ENCODE peak calls at places on chromosome 12, in seven cellular contexts. One of them, this sample, is unnamed. For H3K36me3, the result is how much of the 10 kb centered on the place peaks cover.

GRCh38 chr12:68779280-68779679 is 28.7 kb upstream of the MDM2 start:
- DNase-seq in GM23248: peak
- DNase-seq in SK-N-MC: no peak
- DNase-seq in kidney: no peak
- DNase-seq in mucosa of descending colon: no peak
- DNase-seq in naive thymus-derived CD4-positive, alpha-beta T cell: no peak
- DNase-seq in DND-41: no peak
- DNase-seq in this sample: no peak

GRCh38 chr12:89951050-89951693 is 242.5 kb upstream of the ATP2B1 start:
- DNase-seq in GM23248: peak
- DNase-seq in SK-N-MC: no peak
- DNase-seq in kidney: no peak
- DNase-seq in mucosa of descending colon: no peak
- DNase-seq in naive thymus-derived CD4-positive, alpha-beta T cell: no peak
- DNase-seq in DND-41: no peak
- DNase-seq in this sample: peak

GRCh38 chr12:27865421-27865820 is 85.4 kb upstream of the MANSC4 start:
- DNase-seq in GM23248: peak
- DNase-seq in SK-N-MC: no peak
- DNase-seq in kidney: no peak
- DNase-seq in mucosa of descending colon: no peak
- DNase-seq in naive thymus-derived CD4-positive, alpha-beta T cell: no peak
- DNase-seq in DND-41: no peak
- DNase-seq in this sample: no peak

GRCh38 chr12:94041833-94042232 is 106.5 kb upstream of the PLXNC1 start:
- DNase-seq in GM23248: peak
- DNase-seq in SK-N-MC: no peak
- DNase-seq in kidney: no peak
- DNase-seq in mucosa of descending colon: no peak
- DNase-seq in naive thymus-derived CD4-positive, alpha-beta T cell: no peak
- DNase-seq in DND-41: no peak
- DNase-seq in this sample: no peak

GRCh38 chr12:124188561-124189405 is 106.1 kb upstream of the RFLNA start:
- DNase-seq in GM23248: no peak
- DNase-seq in SK-N-MC: no peak
- DNase-seq in kidney: no peak
- DNase-seq in mucosa of descending colon: no peak
- DNase-seq in naive thymus-derived CD4-positive, alpha-beta T cell: no peak
- DNase-seq in DND-41: no peak
- DNase-seq in this sample: no peak

GRCh38 chr12:72296389-72296788 is 24.2 kb downstream of the TRHDE start:
- DNase-seq in GM23248: peak
- DNase-seq in SK-N-MC: no peak
- DNase-seq in kidney: peak
- DNase-seq in mucosa of descending colon: no peak
- DNase-seq in naive thymus-derived CD4-positive, alpha-beta T cell: no peak
- DNase-seq in DND-41: no peak
- DNase-seq in this sample: peak

GRCh38 chr12:94458882-94459772 is 540 bp downstream of the CEP83 start:
- DNase-seq in GM23248: peak
- DNase-seq in SK-N-MC: no peak
- DNase-seq in kidney: no peak
- DNase-seq in mucosa of descending colon: no peak
- DNase-seq in naive thymus-derived CD4-positive, alpha-beta T cell: no peak
- DNase-seq in DND-41: no peak
- DNase-seq in this sample: peak

GRCh38 chr12:4148418-4149056 is 125.0 kb upstream of the CCND2 start:
- DNase-seq in GM23248: no peak
- DNase-seq in SK-N-MC: no peak
- DNase-seq in kidney: peak
- DNase-seq in mucosa of descending colon: peak
- DNase-seq in naive thymus-derived CD4-positive, alpha-beta T cell: no peak
- DNase-seq in DND-41: peak
- DNase-seq in this sample: no peak

GRCh38 chr12:128940090-128940888 is 87.0 kb downstream of the GLT1D1 start:
- DNase-seq in GM23248: no peak
- DNase-seq in SK-N-MC: no peak
- DNase-seq in kidney: no peak
- DNase-seq in mucosa of descending colon: no peak
- DNase-seq in naive thymus-derived CD4-positive, alpha-beta T cell: no peak
- DNase-seq in DND-41: no peak
- DNase-seq in this sample: no peak

GRCh38 chr12:11650697-11651281 is 1.3 kb downstream of the ETV6 start:
- DNase-seq in GM23248: peak
- DNase-seq in SK-N-MC: no peak
- DNase-seq in kidney: no peak
- DNase-seq in mucosa of descending colon: no peak
- DNase-seq in naive thymus-derived CD4-positive, alpha-beta T cell: peak
- DNase-seq in DND-41: peak
- DNase-seq in this sample: no peak

GRCh38 chr12:66241061-66242043 is 52.3 kb downstream of the IRAK3 start:
- DNase-seq in GM23248: peak
- DNase-seq in SK-N-MC: no peak
- DNase-seq in kidney: no peak
- DNase-seq in mucosa of descending colon: no peak
- DNase-seq in naive thymus-derived CD4-positive, alpha-beta T cell: no peak
- DNase-seq in DND-41: no peak
- DNase-seq in this sample: peak

GRCh38 chr12:14959126-14959440 is 2.3 kb downstream of the ARHGDIB start:
- DNase-seq in GM23248: no peak
- DNase-seq in SK-N-MC: no peak
- DNase-seq in kidney: no peak
- DNase-seq in mucosa of descending colon: peak
- DNase-seq in naive thymus-derived CD4-positive, alpha-beta T cell: no peak
- DNase-seq in DND-41: peak
- DNase-seq in this sample: no peak

GRCh38 chr12:14561677-14562076 is 6.0 kb downstream of the PLBD1 start:
- DNase-seq in GM23248: no peak
- DNase-seq in SK-N-MC: no peak
- DNase-seq in kidney: no peak
- DNase-seq in mucosa of descending colon: no peak
- DNase-seq in naive thymus-derived CD4-positive, alpha-beta T cell: no peak
- DNase-seq in DND-41: no peak
- DNase-seq in this sample: no peak

GRCh38 chr12:6772331-6772695 is at the start of gene LAG3:
- DNase-seq in GM23248: no peak
- DNase-seq in SK-N-MC: no peak
- DNase-seq in kidney: no peak
- DNase-seq in mucosa of descending colon: peak
- DNase-seq in naive thymus-derived CD4-positive, alpha-beta T cell: peak
- DNase-seq in DND-41: no peak
- DNase-seq in this sample: no peak

GRCh38 chr12:116592116-116592637 is 33.0 kb downstream of the MAP1LC3B2 start:
- DNase-seq in GM23248: peak
- DNase-seq in SK-N-MC: no peak
- DNase-seq in kidney: peak
- DNase-seq in mucosa of descending colon: peak
- DNase-seq in naive thymus-derived CD4-positive, alpha-beta T cell: no peak
- DNase-seq in DND-41: no peak
- DNase-seq in this sample: peak

GRCh38 chr12:70876952-70877351 is 43.6 kb downstream of the PTPRR start:
- DNase-seq in GM23248: peak
- DNase-seq in SK-N-MC: no peak
- DNase-seq in kidney: no peak
- DNase-seq in mucosa of descending colon: no peak
- DNase-seq in naive thymus-derived CD4-positive, alpha-beta T cell: no peak
- DNase-seq in DND-41: no peak
- DNase-seq in this sample: peak

GRCh38 chr12:75579552-75579951 is 68.1 kb upstream of the KRR1 start:
- DNase-seq in GM23248: no peak
- DNase-seq in SK-N-MC: no peak
- DNase-seq in kidney: no peak
- DNase-seq in mucosa of descending colon: no peak
- DNase-seq in naive thymus-derived CD4-positive, alpha-beta T cell: no peak
- DNase-seq in DND-41: no peak
- DNase-seq in this sample: no peak

GRCh38 chr12:99170026-99170425 is 477.5 kb upstream of the GARIN6 start:
- DNase-seq in GM23248: no peak
- DNase-seq in SK-N-MC: no peak
- DNase-seq in kidney: no peak
- DNase-seq in mucosa of descending colon: no peak
- DNase-seq in naive thymus-derived CD4-positive, alpha-beta T cell: no peak
- DNase-seq in DND-41: no peak
- DNase-seq in this sample: no peak

GRCh38 chr12:114512351-114512750 is 106.4 kb upstream of the TBX5 start:
- DNase-seq in GM23248: no peak
- DNase-seq in SK-N-MC: no peak
- DNase-seq in kidney: no peak
- DNase-seq in mucosa of descending colon: no peak
- DNase-seq in naive thymus-derived CD4-positive, alpha-beta T cell: no peak
- DNase-seq in DND-41: no peak
- DNase-seq in this sample: no peak

GRCh38 chr12:1206118-1206734 is 215.2 kb downstream of the ERC1 start:
- DNase-seq in GM23248: no peak
- DNase-seq in SK-N-MC: no peak
- DNase-seq in kidney: no peak
- DNase-seq in mucosa of descending colon: no peak
- DNase-seq in naive thymus-derived CD4-positive, alpha-beta T cell: no peak
- DNase-seq in DND-41: no peak
- DNase-seq in this sample: no peak
- H3K4me3 ChIP-seq in GM23248: peak
- H3K4me3 ChIP-seq in SK-N-MC: no peak
- H3K4me3 ChIP-seq in kidney: no peak
- H3K4me3 ChIP-seq in mucosa of descending colon: no peak
- H3K4me3 ChIP-seq in naive thymus-derived CD4-positive, alpha-beta T cell: no peak
- H3K4me3 ChIP-seq in DND-41: no peak
- H3K4me3 ChIP-seq in this sample: no peak

GRCh38 chr12:48938805-48939204 is 13.5 kb upstream of the FKBP11 start:
- DNase-seq in GM23248: no peak
- DNase-seq in SK-N-MC: no peak
- DNase-seq in kidney: no peak
- DNase-seq in mucosa of descending colon: no peak
- DNase-seq in naive thymus-derived CD4-positive, alpha-beta T cell: no peak
- DNase-seq in DND-41: no peak
- DNase-seq in this sample: no peak

GRCh38 chr12:48937170-48937569 is 11.9 kb upstream of the FKBP11 start:
- DNase-seq in GM23248: peak
- DNase-seq in SK-N-MC: no peak
- DNase-seq in kidney: no peak
- DNase-seq in mucosa of descending colon: no peak
- DNase-seq in naive thymus-derived CD4-positive, alpha-beta T cell: no peak
- DNase-seq in DND-41: peak
- DNase-seq in this sample: no peak

GRCh38 chr12:48943221-48943620 is 14.1 kb downstream of the ARF3 start:
- DNase-seq in GM23248: no peak
- DNase-seq in SK-N-MC: no peak
- DNase-seq in kidney: no peak
- DNase-seq in mucosa of descending colon: no peak
- DNase-seq in naive thymus-derived CD4-positive, alpha-beta T cell: no peak
- DNase-seq in DND-41: no peak
- DNase-seq in this sample: no peak

GRCh38 chr12:48936379-48936979 is 11.2 kb upstream of the FKBP11 start:
- DNase-seq in GM23248: peak
- DNase-seq in SK-N-MC: peak
- DNase-seq in kidney: peak
- DNase-seq in mucosa of descending colon: peak
- DNase-seq in naive thymus-derived CD4-positive, alpha-beta T cell: peak
- DNase-seq in DND-41: peak
- DNase-seq in this sample: peak

GRCh38 chr12:48940181-48940580 is 14.9 kb upstream of the FKBP11 start:
- DNase-seq in GM23248: peak
- DNase-seq in SK-N-MC: no peak
- DNase-seq in kidney: no peak
- DNase-seq in mucosa of descending colon: no peak
- DNase-seq in naive thymus-derived CD4-positive, alpha-beta T cell: no peak
- DNase-seq in DND-41: no peak
- DNase-seq in this sample: no peak
- H3K36me3 ChIP-seq in GM23248: under half
- H3K36me3 ChIP-seq in SK-N-MC: half or more
- H3K36me3 ChIP-seq in kidney: under half
- H3K36me3 ChIP-seq in mucosa of descending colon: under half
- H3K36me3 ChIP-seq in naive thymus-derived CD4-positive, alpha-beta T cell: under half
- H3K36me3 ChIP-seq in DND-41: half or more
- H3K36me3 ChIP-seq in this sample: half or more

GRCh38 chr12:38586652-38587219 is 270.2 kb downstream of the ALG10B start:
- DNase-seq in GM23248: peak
- DNase-seq in SK-N-MC: no peak
- DNase-seq in kidney: no peak
- DNase-seq in mucosa of descending colon: no peak
- DNase-seq in naive thymus-derived CD4-positive, alpha-beta T cell: no peak
- DNase-seq in DND-41: no peak
- DNase-seq in this sample: no peak

GRCh38 chr12:38587594-38587993 is 271.0 kb downstream of the ALG10B start:
- DNase-seq in GM23248: no peak
- DNase-seq in SK-N-MC: no peak
- DNase-seq in kidney: no peak
- DNase-seq in mucosa of descending colon: no peak
- DNase-seq in naive thymus-derived CD4-positive, alpha-beta T cell: no peak
- DNase-seq in DND-41: no peak
- DNase-seq in this sample: no peak

GRCh38 chr12:38585090-38585489 is 268.5 kb downstream of the ALG10B start:
- DNase-seq in GM23248: no peak
- DNase-seq in SK-N-MC: no peak
- DNase-seq in kidney: no peak
- DNase-seq in mucosa of descending colon: no peak
- DNase-seq in naive thymus-derived CD4-positive, alpha-beta T cell: no peak
- DNase-seq in DND-41: no peak
- DNase-seq in this sample: peak

GRCh38 chr12:38589310-38589632 is 272.7 kb downstream of the ALG10B start:
- DNase-seq in GM23248: no peak
- DNase-seq in SK-N-MC: no peak
- DNase-seq in kidney: no peak
- DNase-seq in mucosa of descending colon: no peak
- DNase-seq in naive thymus-derived CD4-positive, alpha-beta T cell: no peak
- DNase-seq in DND-41: no peak
- DNase-seq in this sample: no peak

GRCh38 chr12:38588618-38589309 is 272.2 kb downstream of the ALG10B start:
- DNase-seq in GM23248: no peak
- DNase-seq in SK-N-MC: no peak
- DNase-seq in kidney: no peak
- DNase-seq in mucosa of descending colon: no peak
- DNase-seq in naive thymus-derived CD4-positive, alpha-beta T cell: no peak
- DNase-seq in DND-41: no peak
- DNase-seq in this sample: no peak
- H3K4me3 ChIP-seq in GM23248: no peak
- H3K4me3 ChIP-seq in SK-N-MC: no peak
- H3K4me3 ChIP-seq in kidney: no peak
- H3K4me3 ChIP-seq in mucosa of descending colon: no peak
- H3K4me3 ChIP-seq in naive thymus-derived CD4-positive, alpha-beta T cell: no peak
- H3K4me3 ChIP-seq in DND-41: no peak
- H3K4me3 ChIP-seq in this sample: no peak

DNA sequence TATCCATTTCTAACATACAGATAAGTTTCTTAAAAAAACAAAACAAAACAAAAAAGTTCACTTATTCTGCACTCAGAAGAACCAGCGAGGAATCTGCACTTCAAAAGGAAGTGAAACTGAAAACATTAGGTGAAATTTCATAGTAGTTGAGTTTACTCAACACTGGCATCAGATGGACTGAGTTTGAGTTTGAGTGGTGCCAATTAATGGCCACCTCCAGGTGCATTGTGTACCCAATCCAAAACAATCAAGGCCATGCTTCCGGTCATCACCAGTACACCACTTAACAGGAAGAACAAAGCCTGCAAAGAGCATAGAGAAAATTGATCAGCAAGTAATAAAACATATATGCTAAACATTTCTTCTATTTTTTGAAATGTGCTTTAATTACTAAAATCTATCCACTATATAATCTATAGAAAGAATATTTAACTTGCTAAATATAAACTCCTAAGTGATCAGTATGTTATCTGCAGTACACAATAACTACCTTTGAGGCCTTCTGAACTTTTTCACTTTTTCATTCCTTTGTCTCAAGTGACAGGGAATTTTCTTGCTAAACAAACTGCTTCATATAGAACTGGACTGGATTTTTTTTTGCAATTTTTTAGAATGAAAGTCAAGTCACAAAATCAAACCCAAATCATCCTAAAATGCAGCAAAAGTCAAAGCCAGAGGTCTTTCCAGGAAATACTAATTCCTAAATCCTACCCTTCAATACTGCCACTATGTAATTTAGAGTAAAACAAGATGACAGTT is 11.5 kb downstream of the SLC38A2 start:
- DNase-seq in GM23248: no peak
- DNase-seq in SK-N-MC: no peak
- DNase-seq in kidney: no peak
- DNase-seq in mucosa of descending colon: no peak
- DNase-seq in naive thymus-derived CD4-positive, alpha-beta T cell: no peak
- DNase-seq in DND-41: no peak
- DNase-seq in this sample: no peak
- H3K36me3 ChIP-seq in GM23248: half or more
- H3K36me3 ChIP-seq in SK-N-MC: half or more
- H3K36me3 ChIP-seq in kidney: under half
- H3K36me3 ChIP-seq in mucosa of descending colon: under half
- H3K36me3 ChIP-seq in naive thymus-derived CD4-positive, alpha-beta T cell: half or more
- H3K36me3 ChIP-seq in DND-41: half or more
- H3K36me3 ChIP-seq in this sample: half or more

This sample was measured in MG63.